ENCODE peak calls at places on chromosome 22, in six cellular contexts. Z is AG09309, A is thoracic aorta, Q is tibial artery, G is sigmoid colon, I is fibroblast of pulmonary artery. K is an unnamed sample.

GRCh38 chr22:39622881-39623367 is 52.4 kb downstream of the CACNA1I start:
- DNase-seq in Z (no peak), A (no peak), Q (no peak), G (no peak), I (peak), K (peak)

GRCh38 chr22:38461057-38461413 is 6.0 kb upstream of the KCNJ4 start:
- DNase-seq in Z (no peak), A (no peak), Q (no peak), G (no peak), I (no peak), K (no peak)

GRCh38 chr22:22593964-22594656 is 35.0 kb upstream of the PRAME start:
- DNase-seq in Z (no peak), A (no peak), Q (no peak), G (no peak), I (peak), K (no peak)

GRCh38 chr22:19398206-19398605 is 33.3 kb downstream of the HIRA start:
- DNase-seq in Z (no peak), A (no peak), Q (no peak), G (no peak), I (no peak), K (no peak)

GRCh38 chr22:48954781-48955311 is 872.8 kb downstream of the BRD1 start:
- DNase-seq in Z (no peak), A (no peak), Q (peak), G (no peak), I (no peak), K (no peak)

GRCh38 chr22:47134222-47134621 is 371.8 kb downstream of the TBC1D22A start:
- DNase-seq in Z (no peak), A (no peak), Q (no peak), G (no peak), I (no peak), K (no peak)

GRCh38 chr22:21728270-21728669 is 7.3 kb downstream of the YPEL1 start:
- DNase-seq in Z (no peak), A (no peak), Q (no peak), G (no peak), I (no peak), K (no peak)

GRCh38 chr22:29435236-29435635 is 3.1 kb upstream of the RFPL1 start:
- DNase-seq in Z (no peak), A (no peak), Q (peak), G (no peak), I (no peak), K (no peak)

GRCh38 chr22:23970201-23970641 is 3.5 kb downstream of the DDTL start:
- DNase-seq in Z (no peak), A (no peak), Q (no peak), G (no peak), I (no peak), K (no peak)

GRCh38 chr22:45572444-45572843 is 69.8 kb downstream of the FBLN1 start:
- DNase-seq in Z (no peak), A (no peak), Q (no peak), G (no peak), I (no peak), K (no peak)

GRCh38 chr22:30277547-30278344 is 11.1 kb upstream of the OSM start:
- DNase-seq in Z (peak), A (no peak), Q (no peak), G (no peak), I (peak), K (no peak)

GRCh38 chr22:27045103-27045940 is 387.9 kb downstream of the MIAT start:
- DNase-seq in Z (no peak), A (no peak), Q (no peak), G (no peak), I (peak), K (no peak)

GRCh38 chr22:26744892-26745808 is 87.8 kb downstream of the MIAT start:
- DNase-seq in Z (no peak), A (no peak), Q (no peak), G (no peak), I (no peak), K (no peak)

GRCh38 chr22:47054231-47055072 is 292.0 kb downstream of the TBC1D22A start:
- DNase-seq in Z (no peak), A (no peak), Q (no peak), G (no peak), I (no peak), K (no peak)

GRCh38 chr22:20781272-20781990 is 7.5 kb downstream of the SERPIND1 start:
- DNase-seq in Z (no peak), A (no peak), Q (peak), G (no peak), I (peak), K (no peak)

GRCh38 chr22:20241579-20242392 is 26.3 kb downstream of the RTN4R start:
- DNase-seq in Z (no peak), A (no peak), Q (no peak), G (no peak), I (no peak), K (no peak)

GRCh38 chr22:27726726-27727449 is 74.7 kb downstream of the MN1 start:
- DNase-seq in Z (peak), A (no peak), Q (peak), G (peak), I (peak), K (peak)

GRCh38 chr22:46131151-46131587 is 19.2 kb upstream of the PPARA start:
- DNase-seq in Z (no peak), A (no peak), Q (no peak), G (no peak), I (no peak), K (peak)

GRCh38 chr22:33919591-33920501 is at the start of gene LARGE1:
- DNase-seq in Z (no peak), A (no peak), Q (peak), G (peak), I (peak), K (peak)

GRCh38 chr22:32996702-32997101 is 61.5 kb downstream of the SYN3 start:
- DNase-seq in Z (no peak), A (peak), Q (peak), G (peak), I (no peak), K (no peak)

GRCh38 chr22:37351268-37351667 is 69.0 kb downstream of the CYTH4 start:
- DNase-seq in Z (no peak), A (no peak), Q (no peak), G (no peak), I (no peak), K (no peak)

GRCh38 chr22:27247691-27248434 is 553.7 kb downstream of the MN1 start:
- DNase-seq in Z (no peak), A (no peak), Q (peak), G (no peak), I (peak), K (peak)

GRCh38 chr22:33785283-33785991 is 134.8 kb downstream of the LARGE1 start:
- DNase-seq in Z (peak), A (no peak), Q (no peak), G (no peak), I (peak), K (no peak)

GRCh38 chr22:46054091-46054877 is 77.3 kb upstream of the WNT7B start:
- DNase-seq in Z (no peak), A (no peak), Q (peak), G (peak), I (peak), K (peak)

GRCh38 chr22:33969052-33969451 is 48.8 kb upstream of the LARGE1 start:
- DNase-seq in Z (no peak), A (no peak), Q (no peak), G (no peak), I (no peak), K (no peak)

GRCh38 chr22:19060356-19061009 is 61.7 kb downstream of the DGCR2 start:
- DNase-seq in Z (no peak), A (no peak), Q (no peak), G (peak), I (no peak), K (no peak)

GRCh38 chr22:30825711-30826505 is 131.2 kb downstream of the OSBP2 start:
- DNase-seq in Z (no peak), A (no peak), Q (peak), G (no peak), I (no peak), K (no peak)

GRCh38 chr22:46556775-46557174 is 19.4 kb upstream of the CELSR1 start:
- DNase-seq in Z (no peak), A (no peak), Q (no peak), G (no peak), I (no peak), K (no peak)

GRCh38 chr22:39284142-39284980 is 35.1 kb downstream of the RPL3 start:
- DNase-seq in Z (no peak), A (no peak), Q (no peak), G (no peak), I (no peak), K (no peak)

GRCh38 chr22:47155131-47155885 is 392.9 kb downstream of the TBC1D22A start:
- DNase-seq in Z (no peak), A (no peak), Q (no peak), G (no peak), I (no peak), K (no peak)

GRCh38 chr22:47072642-47072967 is 310.2 kb downstream of the TBC1D22A start:
- DNase-seq in Z (no peak), A (no peak), Q (no peak), G (no peak), I (no peak), K (no peak)

GRCh38 chr22:20111045-20111688 is 4.7 kb upstream of the RANBP1 start:
- DNase-seq in Z (no peak), A (no peak), Q (no peak), G (no peak), I (peak), K (no peak)

GRCh38 chr22:42603427-42603826 is 11.3 kb downstream of the POLDIP3 start:
- DNase-seq in Z (no peak), A (no peak), Q (no peak), G (no peak), I (no peak), K (no peak)
- H3K4me3 ChIP-seq in Z (no peak), A (no peak), Q (no peak), G (no peak), I (no peak), K (no peak)

DNA sequence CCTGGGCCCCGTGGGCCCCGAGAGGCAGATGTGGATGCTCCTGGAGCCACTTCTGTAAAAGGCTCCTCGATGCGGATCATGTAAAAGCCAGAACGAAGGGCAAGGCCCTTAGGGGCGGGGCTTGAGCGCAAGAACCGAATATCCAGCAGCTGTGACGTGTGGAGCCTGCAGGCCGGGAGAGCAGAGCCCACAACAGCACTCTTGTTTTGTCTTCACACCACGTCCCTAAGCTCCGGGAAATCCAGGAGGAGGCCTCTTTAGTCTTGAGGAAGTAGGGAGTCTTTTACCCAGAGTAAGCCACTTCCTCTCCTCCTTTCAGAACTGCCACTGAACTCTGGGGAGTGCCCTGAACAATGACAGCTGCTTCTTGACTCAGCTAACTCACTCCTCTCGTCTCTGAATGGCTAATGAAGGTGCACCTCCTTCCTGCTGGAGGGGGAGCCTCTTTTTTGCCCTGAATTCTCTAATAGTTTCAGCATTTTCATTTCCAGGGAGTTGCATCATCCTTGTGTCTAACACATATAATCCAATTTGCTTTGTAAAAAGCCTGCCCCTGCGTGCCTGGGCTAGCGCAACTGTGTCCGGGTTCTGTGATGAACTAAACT is 12.5 kb downstream of the L3MBTL2 start:
- DNase-seq in Z (peak), A (no peak), Q (no peak), G (peak), I (peak), K (peak)
- H3K4me3 ChIP-seq in Z (no peak), A (no peak), Q (no peak), G (peak), I (peak), K (no peak)

GRCh38 chr22:50348058-50348457 is 4.9 kb downstream of the PPP6R2 start:
- DNase-seq in Z (no peak), A (no peak), Q (no peak), G (no peak), I (no peak), K (no peak)
- H3K4me3 ChIP-seq in Z (no peak), A (no peak), Q (no peak), G (no peak), I (no peak), K (no peak)

DNA sequence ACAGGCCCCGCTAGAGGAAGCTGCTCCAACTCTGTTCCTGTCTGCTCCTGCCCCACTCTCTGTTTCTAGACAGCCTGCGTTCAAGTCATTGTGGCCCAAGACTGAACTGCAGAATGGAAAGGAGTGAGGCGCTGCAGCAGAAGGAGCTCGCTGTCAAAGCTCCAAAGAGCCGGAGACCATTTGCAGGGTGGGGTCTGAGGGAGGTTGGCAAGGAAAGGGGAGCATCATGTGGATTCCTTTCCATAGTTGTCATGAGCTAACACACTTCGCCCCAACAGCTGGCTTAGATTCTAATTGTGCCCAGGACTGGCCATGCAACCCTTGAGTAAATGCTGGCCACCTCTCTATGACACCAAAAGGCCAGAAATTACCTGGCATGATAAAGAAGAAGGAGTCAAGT is 18.7 kb downstream of the APOL4 start:
- DNase-seq in Z (no peak), A (no peak), Q (no peak), G (no peak), I (no peak), K (no peak)
- H3K4me3 ChIP-seq in Z (no peak), A (no peak), Q (no peak), G (no peak), I (no peak), K (no peak)

GRCh38 chr22:17266261-17266971 is 47.2 kb upstream of the ADA2 start:
- DNase-seq in Z (no peak), A (no peak), Q (no peak), G (no peak), I (no peak), K (no peak)

GRCh38 chr22:17264321-17265052 is 45.3 kb upstream of the ADA2 start:
- DNase-seq in Z (no peak), A (no peak), Q (no peak), G (no peak), I (peak), K (peak)

GRCh38 chr22:17267661-17268330 is 48.6 kb upstream of the ADA2 start:
- DNase-seq in Z (no peak), A (no peak), Q (no peak), G (no peak), I (no peak), K (no peak)

GRCh38 chr22:17262976-17263375 is 43.7 kb upstream of the ADA2 start:
- DNase-seq in Z (no peak), A (no peak), Q (no peak), G (no peak), I (no peak), K (no peak)

GRCh38 chr22:17265649-17266248 is 46.5 kb upstream of the ADA2 start:
- DNase-seq in Z (no peak), A (no peak), Q (no peak), G (no peak), I (no peak), K (no peak)
- H3K4me3 ChIP-seq in Z (no peak), A (no peak), Q (no peak), G (no peak), I (no peak), K (no peak)

K was measured in ovary.